ENCODE peak calls at places on chromosomes 7 and 10, in nine cellular contexts. K is occipital lobe; D is NCI-H1092 treated with DMSO at 0.1 percent for 48 hours; T is activated CD4-positive, CD25-positive, alpha-beta regulatory T cell; L is NCI-H460; U is SJSA1; P is iPS-NIHi11; W is anterior cingulate cortex; N is nucleus accumbens. R is an unnamed sample.

GRCh38 chr7:39952378-39952777 is 2.3 kb downstream of the CDK13 start:
- DNase-seq in K (no peak), N (no peak), T (no peak), D (no peak), P (no peak), L (peak; percentile 67), W (no peak), U (no peak), R (no peak)

GRCh38 chr10:109698121-109698520 is 225.2 kb downstream of the XPNPEP1 start:
- DNase-seq in N (no peak), P (no peak), D (no peak), W (no peak), L (no peak), U (no peak), T (no peak), K (no peak), R (no peak)

GRCh38 chr10:89644967-89645741 is at the start of gene PANK1:
- DNase-seq in W (peak; percentile 68), K (peak; percentile 77), U (peak; percentile 80), T (peak; percentile 3), P (peak; percentile 82), N (peak; percentile 77), D (peak; percentile 59), L (peak; percentile 58), R (peak; percentile 71)

GRCh38 chr10:74586088-74586585 is 240.3 kb upstream of the KAT6B start:
- DNase-seq in N (no peak), T (no peak), W (no peak), L (no peak), U (no peak), P (no peak), K (no peak), D (peak; percentile 46), R (no peak)

GRCh38 chr7:24717247-24717622 is 40.0 kb downstream of the GSDME start:
- DNase-seq in D (no peak), T (no peak), K (no peak), U (peak; percentile 16), P (no peak), W (no peak), N (no peak), L (no peak), R (no peak)

GRCh38 chr10:67780759-67781538 is 57.0 kb downstream of the DNAJC12 start:
- DNase-seq in K (no peak), T (no peak), P (no peak), N (no peak), U (no peak), W (no peak), D (no peak), L (no peak), R (no peak)

GRCh38 chr10:119412244-119412750 is 130.2 kb downstream of the RGS10 start:
- DNase-seq in P (no peak), L (no peak), K (no peak), T (no peak), W (peak; percentile 51), N (peak; percentile 38), D (peak; percentile 50), U (no peak), R (peak; percentile 29)

GRCh38 chr10:32983333-32983909 is 25.4 kb upstream of the ITGB1 start:
- DNase-seq in T (no peak), W (no peak), L (peak; percentile 67), K (no peak), D (no peak), N (no peak), P (no peak), U (peak; percentile 92), R (no peak)

GRCh38 chr10:3010819-3011422 is 56.4 kb upstream of the PFKP start:
- DNase-seq in K (no peak), L (no peak), N (peak; percentile 29), D (no peak), U (no peak), P (no peak), W (no peak), T (no peak), R (no peak)

GRCh38 chr7:21469894-21470293 is 42.0 kb downstream of the SP4 start:
- DNase-seq in D (no peak), P (no peak), L (no peak), U (no peak), T (no peak), N (no peak), K (no peak), W (no peak), R (no peak)

GRCh38 chr7:132998763-132999162 is 83.1 kb downstream of the CHCHD3 start:
- DNase-seq in P (no peak), N (no peak), T (no peak), W (no peak), K (no peak), U (no peak), L (no peak), D (no peak), R (no peak)

GRCh38 chr10:70617798-70618568 is 15.4 kb upstream of the PRF1 start:
- DNase-seq in T (no peak), N (no peak), U (no peak), W (no peak), P (no peak), K (no peak), D (peak; percentile 16), L (no peak), R (no peak)

R was measured in putamen.